ENCODE peak calls at places on chromosomes 12 and 14, in seven cellular contexts. Q is suprapubic skin, H is nephron progenitor cell, K is BE2C, B is MCF 10A, Y is cardiac muscle cell, J is GM13977. M is an unnamed sample.

GRCh38 chr12:16473610-16474326 is 126.3 kb downstream of the MGST1 start:
- DNase-seq in H (no peak), Q (no peak), K (no peak), Y (peak), J (no peak), B (peak), M (no peak)

GRCh38 chr12:32718926-32719325 is 36.8 kb downstream of the YARS2 start:
- DNase-seq in J (no peak), Y (no peak), K (no peak), H (no peak), Q (no peak), B (peak), M (no peak)

GRCh38 chr12:70002097-70002911 is 177.3 kb downstream of the MYRFL start:
- DNase-seq in Q (no peak), Y (peak), B (no peak), K (no peak), J (no peak), H (no peak), M (no peak)

GRCh38 chr12:68304626-68305025 is 27.5 kb downstream of the MDM1 start:
- DNase-seq in K (no peak), Y (peak), H (no peak), Q (no peak), J (no peak), B (no peak), M (no peak)

GRCh38 chr14:33363687-33364086 is 425.0 kb downstream of the NPAS3 start:
- DNase-seq in Y (no peak), H (no peak), J (no peak), B (no peak), Q (no peak), K (no peak), M (no peak)

GRCh38 chr14:58428011-58428807 is 690 bp downstream of the KIAA0586 start:
- DNase-seq in H (peak), J (no peak), K (peak), Q (no peak), B (peak), Y (peak), M (no peak)

GRCh38 chr12:9227953-9228352 is 19.8 kb upstream of the PZP start:
- DNase-seq in B (no peak), Q (no peak), K (no peak), J (no peak), H (no peak), Y (no peak), M (no peak)

GRCh38 chr12:110073049-110073831 is 24.9 kb upstream of the C12orf76 start:
- DNase-seq in H (no peak), K (peak), B (no peak), J (no peak), Q (no peak), Y (no peak), M (no peak)

GRCh38 chr12:110109037-110109836 is 14.9 kb upstream of the IFT81 start:
- DNase-seq in H (peak), Y (peak), J (no peak), Q (peak), K (no peak), B (peak), M (no peak)

GRCh38 chr12:26668230-26668629 is 164.8 kb downstream of the ITPR2 start:
- DNase-seq in B (no peak), Y (no peak), J (no peak), Q (no peak), H (no peak), K (no peak), M (no peak)

GRCh38 chr12:674272-674781 is 11.1 kb upstream of the NINJ2 start:
- DNase-seq in H (no peak), B (peak), K (no peak), Q (no peak), Y (no peak), J (peak), M (no peak)

GRCh38 chr12:75245108-75245507 is 35.5 kb upstream of the KCNC2 start:
- DNase-seq in K (no peak), B (no peak), Q (no peak), Y (no peak), H (no peak), J (no peak), M (no peak)

GRCh38 chr14:67529947-67530935 is 2.8 kb upstream of the PLEKHH1 start:
- DNase-seq in Q (no peak), Y (no peak), J (no peak), K (no peak), H (no peak), B (no peak), M (no peak)

DNA sequence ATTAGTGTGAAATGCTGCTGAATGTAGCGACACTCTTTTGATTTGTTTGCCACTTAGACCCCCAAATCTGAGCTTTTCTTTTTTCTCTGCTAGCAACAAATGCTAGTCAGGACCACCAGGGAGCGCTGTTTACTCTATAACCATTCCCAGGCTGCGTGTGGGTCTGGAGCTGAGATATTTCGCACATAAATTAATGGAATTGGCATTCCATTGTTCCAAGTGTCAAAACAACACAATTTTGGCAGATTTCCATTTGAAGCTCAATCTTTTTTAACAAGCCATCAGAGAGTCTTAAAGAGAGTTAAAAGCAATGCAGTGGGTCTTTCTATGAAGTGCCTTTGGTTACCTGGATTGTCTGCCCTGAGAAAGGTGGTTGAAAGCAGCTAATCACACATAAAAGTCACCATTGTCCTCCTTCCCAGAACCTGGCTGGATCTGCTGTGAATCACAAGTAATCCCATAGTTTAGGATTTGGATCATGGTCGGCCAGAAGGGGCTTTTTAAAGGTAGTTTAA is 7.4 kb upstream of the TMEM132C start:
- DNase-seq in K (no peak), B (no peak), Q (no peak), J (no peak), Y (peak), H (peak), M (no peak)
- TF ChIP-seq CTCF in K (peak), B (no peak), Q (peak), J (peak), Y (peak), H (peak), M (peak)

GRCh38 chr12:62466596-62467411 is at the start of gene MON2:
- DNase-seq in Y (peak), H (peak), B (peak), K (peak), Q (peak), J (peak), M (no peak)
- TF ChIP-seq CTCF in Y (peak), H (no peak), B (no peak), K (no peak), Q (no peak), J (no peak), M (peak)

GRCh38 chr14:88130057-88130432 is 125.1 kb downstream of the GPR65 start:
- DNase-seq in B (no peak), Q (no peak), H (no peak), Y (no peak), K (no peak), J (no peak), M (no peak)

GRCh38 chr14:88128811-88129210 is 123.9 kb downstream of the GPR65 start:
- DNase-seq in Q (no peak), B (no peak), H (no peak), K (no peak), J (no peak), Y (peak), M (no peak)

GRCh38 chr14:88129306-88130056 is 124.5 kb downstream of the GPR65 start:
- DNase-seq in J (no peak), B (peak), K (no peak), H (no peak), Q (no peak), Y (peak), M (no peak)
- TF ChIP-seq CTCF in J (no peak), B (no peak), K (no peak), H (no peak), Q (no peak), Y (peak), M (peak)

DNA sequence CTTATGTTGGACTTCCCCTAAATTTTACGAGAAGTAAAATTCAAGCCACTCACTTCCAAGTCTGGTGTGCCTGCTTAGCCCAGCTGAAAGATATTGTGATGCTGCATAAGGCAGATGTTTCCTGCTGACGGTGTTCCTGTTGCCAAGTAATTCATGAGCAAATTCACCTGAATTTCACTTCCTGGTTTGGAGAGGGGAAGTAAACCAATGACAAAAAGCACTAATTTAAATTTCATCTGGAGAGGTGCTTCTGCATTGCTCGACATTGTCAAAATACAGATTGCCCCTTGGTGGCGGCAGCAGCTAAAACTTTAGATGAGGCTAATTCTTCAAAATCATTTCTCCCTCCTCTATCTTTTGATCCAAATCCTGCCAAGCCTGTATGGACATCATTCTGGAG is 281.1 kb downstream of the AACS start:
- DNase-seq in H (no peak), Q (no peak), J (no peak), B (no peak), Y (no peak), K (no peak), M (no peak)
- TF ChIP-seq CTCF in H (no peak), Q (no peak), J (peak), B (no peak), Y (no peak), K (no peak), M (peak)

GRCh38 chr12:72570601-72571000 is 298.4 kb downstream of the TRHDE start:
- DNase-seq in K (no peak), B (no peak), Q (no peak), Y (no peak), J (peak), H (peak), M (no peak)
- TF ChIP-seq CTCF in K (no peak), B (peak), Q (no peak), Y (no peak), J (peak), H (peak), M (peak)

GRCh38 chr12:90268574-90268973 is 559.9 kb upstream of the ATP2B1 start:
- DNase-seq in J (no peak), Q (no peak), K (peak), B (no peak), H (no peak), Y (no peak), M (no peak)

GRCh38 chr12:90275088-90275487 is 566.5 kb upstream of the ATP2B1 start:
- DNase-seq in B (no peak), K (no peak), Y (no peak), J (no peak), Q (no peak), H (no peak), M (no peak)

GRCh38 chr12:90280033-90280432 is 571.4 kb upstream of the ATP2B1 start:
- DNase-seq in H (no peak), J (no peak), Y (no peak), Q (no peak), B (no peak), K (no peak), M (no peak)

DNA sequence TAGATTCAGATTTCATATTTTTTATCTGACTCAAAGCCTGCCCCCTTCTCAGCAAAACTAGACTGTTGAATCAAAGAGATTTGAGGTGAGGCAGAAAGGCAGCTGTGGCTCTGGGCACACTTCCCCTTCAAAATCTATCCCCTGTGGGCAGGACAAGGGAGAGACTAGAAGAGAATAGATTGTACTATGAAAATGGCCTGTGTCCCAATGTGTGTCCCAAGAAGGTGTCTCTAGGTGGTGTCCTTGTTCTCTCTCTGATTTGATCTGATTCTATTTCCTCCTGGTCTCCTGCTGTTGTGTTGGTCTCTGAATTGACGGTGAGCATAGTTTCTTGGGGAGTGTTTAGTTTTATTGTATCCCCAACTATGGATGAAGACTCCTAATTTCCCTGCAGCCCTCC is 565.8 kb upstream of the ATP2B1 start:
- DNase-seq in Q (no peak), K (no peak), B (no peak), H (no peak), Y (no peak), J (no peak), M (no peak)
- TF ChIP-seq CTCF in Q (no peak), K (no peak), B (no peak), H (no peak), Y (no peak), J (peak), M (peak)

DNA sequence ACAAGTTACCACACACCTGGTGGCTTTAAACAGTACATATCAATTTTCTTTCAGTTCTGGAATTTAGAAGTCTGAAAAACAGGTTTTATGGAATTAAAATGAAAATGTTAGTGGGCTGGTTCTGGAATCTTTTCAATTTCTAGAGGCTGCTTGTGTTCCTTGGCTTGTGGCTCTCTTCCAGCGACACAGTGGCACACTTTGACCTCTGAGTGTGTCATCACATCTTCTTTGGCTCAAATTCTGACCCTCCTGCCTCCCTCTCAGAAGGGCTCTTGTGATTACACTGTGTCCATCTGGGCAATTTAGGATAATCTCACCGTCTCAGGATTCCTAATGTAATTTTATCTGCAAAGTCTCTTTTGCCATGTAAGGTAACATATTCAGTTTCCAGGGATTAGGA is 170.0 kb downstream of the PLCZ1 start:
- DNase-seq in Q (no peak), B (no peak), Y (no peak), J (no peak), H (no peak), K (no peak), M (no peak)
- TF ChIP-seq CTCF in Q (no peak), B (no peak), Y (no peak), J (no peak), H (no peak), K (no peak), M (no peak)

GRCh38 chr12:117582135-117582784 is 220.8 kb upstream of the NOS1 start:
- DNase-seq in J (no peak), B (no peak), Y (no peak), H (no peak), K (no peak), Q (no peak), M (no peak)
- TF ChIP-seq CTCF in J (no peak), B (no peak), Y (no peak), H (no peak), K (no peak), Q (no peak), M (no peak)

GRCh38 chr12:56032006-56032405 is 9.7 kb upstream of the RPS26 start:
- DNase-seq in Q (no peak), B (no peak), K (no peak), J (no peak), H (no peak), Y (no peak), M (no peak)

GRCh38 chr12:56034586-56035332 is 7.0 kb upstream of the RPS26 start:
- DNase-seq in J (no peak), K (no peak), H (no peak), Y (no peak), Q (no peak), B (no peak), M (no peak)

GRCh38 chr12:56028511-56029165 is 7.8 kb downstream of the IKZF4 start:
- DNase-seq in Q (no peak), Y (peak), K (no peak), B (peak), J (no peak), H (no peak), M (no peak)

GRCh38 chr12:56029166-56029519 is 8.3 kb downstream of the IKZF4 start:
- DNase-seq in J (no peak), Y (peak), Q (no peak), K (no peak), H (no peak), B (no peak), M (no peak)

GRCh38 chr12:56029666-56030293 is 8.9 kb downstream of the IKZF4 start:
- DNase-seq in K (peak), Y (peak), Q (no peak), B (peak), H (peak), J (peak), M (no peak)
- TF ChIP-seq CTCF in K (peak), Y (peak), Q (peak), B (peak), H (peak), J (peak), M (peak)

DNA sequence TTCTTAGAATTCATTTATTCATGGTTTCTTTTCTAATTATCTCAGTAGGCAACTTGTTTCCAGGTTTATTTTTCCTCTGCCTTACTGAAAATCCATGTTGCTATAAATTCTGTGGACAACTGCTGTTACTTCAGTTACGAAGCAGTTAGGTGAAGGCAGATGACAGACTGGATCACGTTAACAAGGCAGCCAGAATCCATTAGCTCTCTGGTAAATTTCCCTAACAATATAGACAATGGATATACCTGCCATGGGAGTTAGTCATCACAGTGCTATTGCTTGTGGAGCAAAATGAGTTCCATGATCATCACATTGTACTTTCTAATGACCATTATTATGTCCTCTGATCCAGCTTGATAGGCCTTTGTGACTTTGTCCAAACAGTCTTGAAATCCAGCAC is 291.5 kb downstream of the NELL2 start:
- DNase-seq in B (no peak), H (no peak), J (no peak), Y (no peak), K (no peak), Q (no peak), M (no peak)
- TF ChIP-seq CTCF in B (no peak), H (no peak), J (no peak), Y (no peak), K (no peak), Q (no peak), M (no peak)

M was measured in chondrocyte.